ENCODE peak calls at places on chromosomes 7 and 10, in eight cellular contexts. W is NCI-H82, P is WTC11, L is AG09319, U is endothelial cell, Q is T-cell, F is left cardiac atrium, V is mesenteric fat pad. I is an unnamed sample.

GRCh38 chr7:98266840-98267239 is 14.6 kb upstream of the BRI3 start:
- DNase-seq in W (no peak), P (no peak), L (no peak), U (no peak), Q (no peak), F (no peak), V (no peak), I (no peak)

GRCh38 chr10:70997236-70997635 is 108.9 kb upstream of the PCBD1 start:
- DNase-seq in W (no peak), P (no peak), L (no peak), U (no peak), Q (no peak), F (no peak), V (no peak), I (no peak)

GRCh38 chr7:6251653-6252052 is 20.8 kb downstream of the CYTH3 start:
- DNase-seq in W (no peak), P (no peak), L (no peak), U (no peak), Q (no peak), F (no peak), V (no peak), I (no peak)

GRCh38 chr7:28544453-28545142 is 132.3 kb downstream of the CREB5 start:
- DNase-seq in W (peak; percentile 62), P (no peak), L (no peak), U (no peak), Q (no peak), F (no peak), V (no peak), I (no peak)

GRCh38 chr7:104327963-104328307 is 468 bp upstream of the LHFPL3 start:
- DNase-seq in W (peak; percentile 47), P (peak; percentile 33), L (no peak), U (no peak), Q (no peak), F (no peak), V (no peak), I (no peak)

GRCh38 chr7:91692800-91693199 is 187.7 kb downstream of the MTERF1 start:
- DNase-seq in W (no peak), P (no peak), L (no peak), U (no peak), Q (no peak), F (no peak), V (no peak), I (no peak)

GRCh38 chr7:150937848-150938561 is 40.1 kb downstream of the KCNH2 start:
- DNase-seq in W (peak; percentile 99), P (no peak), L (no peak), U (no peak), Q (no peak), F (no peak), V (peak; percentile 82), I (no peak)

GRCh38 chr10:70289739-70290138 is 5.9 kb upstream of the NPFFR1 start:
- DNase-seq in W (no peak), P (no peak), L (no peak), U (no peak), Q (no peak), F (no peak), V (no peak), I (no peak)

GRCh38 chr10:48625013-48625412 is 20.1 kb upstream of the ARHGAP22 start:
- DNase-seq in W (no peak), P (no peak), L (no peak), U (no peak), Q (no peak), F (no peak), V (no peak), I (no peak)

GRCh38 chr10:12606461-12606860 is 257.1 kb downstream of the CAMK1D start:
- DNase-seq in W (no peak), P (no peak), L (no peak), U (no peak), Q (no peak), F (no peak), V (no peak), I (no peak)

GRCh38 chr7:7491044-7491443 is 44.6 kb downstream of the COL28A1 start:
- DNase-seq in W (no peak), P (no peak), L (no peak), U (no peak), Q (no peak), F (no peak), V (no peak), I (no peak)

GRCh38 chr7:108093341-108093740 is 36.8 kb downstream of the LAMB4 start:
- DNase-seq in W (no peak), P (no peak), L (no peak), U (no peak), Q (no peak), F (no peak), V (no peak), I (no peak)

GRCh38 chr10:73359492-73359891 is 828 bp upstream of the CFAP70 start:
- DNase-seq in W (no peak), P (no peak), L (no peak), U (no peak), Q (no peak), F (no peak), V (no peak), I (no peak)

I was measured in effector CD8-positive, alpha-beta T cell.